ENCODE peak calls at places on chromosomes 16 and 17, in four cellular contexts. U is SK-MEL-5, O is HTR-8/SVneo, C is ovary. F is an unnamed sample.

GRCh38 chr16:4319454-4319853 is 3.6 kb downstream of the GLIS2 start:
- DNase-seq in C (no peak), U (no peak), O (no peak), F (peak)

GRCh38 chr17:15262291-15263205 is 2.6 kb downstream of the PMP22 start:
- DNase-seq in U (peak), C (peak), O (peak), F (no peak)

GRCh38 chr17:67392111-67392510 is 15.0 kb downstream of the PITPNC1 start:
- DNase-seq in C (no peak), O (no peak), U (no peak), F (no peak)

GRCh38 chr17:30788918-30789317 is 35.6 kb downstream of the CRLF3 start:
- DNase-seq in O (no peak), U (no peak), C (no peak), F (no peak)

GRCh38 chr17:82734987-82735866 is at the start of gene FN3K:
- DNase-seq in U (no peak), O (peak), C (peak), F (no peak)

GRCh38 chr17:42118545-42118944 is 2.6 kb downstream of the KAT2A start:
- DNase-seq in O (no peak), U (peak), C (no peak), F (peak)

GRCh38 chr17:59827721-59828477 is 64.8 kb downstream of the TUBD1 start:
- DNase-seq in U (peak), C (no peak), O (no peak), F (no peak)

GRCh38 chr16:48347980-48348379 is 37.2 kb downstream of the SIAH1 start:
- DNase-seq in O (no peak), U (no peak), C (no peak), F (no peak)

GRCh38 chr17:57601328-57601727 is 143.8 kb downstream of the CCDC182 start:
- DNase-seq in O (no peak), C (no peak), U (no peak), F (no peak)

GRCh38 chr17:1783834-1784611 is 22.2 kb downstream of the SERPINF1 start:
- DNase-seq in O (peak), U (peak), C (peak), F (no peak)

GRCh38 chr16:48250520-48251278 is 3.4 kb upstream of the ABCC11 start:
- DNase-seq in U (no peak), C (no peak), O (no peak), F (no peak)

GRCh38 chr17:78753316-78754250 is 28.5 kb downstream of the CYTH1 start:
- DNase-seq in C (no peak), U (no peak), O (no peak), F (no peak)

GRCh38 chr16:57600048-57600835 is 28.2 kb upstream of the ADGRG1 start:
- DNase-seq in C (no peak), O (peak), U (peak), F (peak)

GRCh38 chr17:9805769-9806168 is 14.4 kb upstream of the DHRS7C start:
- DNase-seq in U (no peak), C (no peak), O (no peak), F (no peak)

GRCh38 chr17:3755335-3756030 is 31.8 kb downstream of the HASPIN start:
- DNase-seq in C (no peak), U (no peak), O (no peak), F (no peak)

GRCh38 chr17:17353625-17354484 is 50.7 kb downstream of the NT5M start:
- DNase-seq in C (no peak), O (no peak), U (no peak), F (no peak)

GRCh38 chr17:60909405-60909804 is 231.8 kb downstream of the BCAS3 start:
- DNase-seq in O (no peak), C (no peak), U (no peak), F (no peak)

GRCh38 chr16:491225-491919 is 36.1 kb upstream of the CAPN15 start:
- DNase-seq in C (no peak), O (no peak), U (no peak), F (no peak)

GRCh38 chr17:78585231-78585630 is 8.0 kb upstream of the DNAH17 start:
- DNase-seq in C (no peak), U (no peak), O (no peak), F (no peak)